ENCODE peak calls at places on chromosomes 12 and 14, in eight cellular contexts. C is AG10803; M is H9; B is Ammon's horn; G is stimulated activated effector memory CD8-positive, alpha-beta T cell treated with anti-CD3 and anti-CD28 coated beads, Interleukin-12 subunit alpha, Interleukin-12 subunit beta, amount 100 ng/mL, for 72 hours; L is GM20000; X is HuH-7.5; J is progenitor cell of endocrine pancreas. W is an unnamed sample.

GRCh38 chr12:12736759-12737676 is 19.9 kb downstream of the CDKN1B start:
- DNase-seq in M (no peak), L (peak), B (no peak), C (peak), X (peak), J (no peak), G (peak), W (peak)

GRCh38 chr12:54018608-54018984 is 9.6 kb upstream of the HOXC6 start:
- DNase-seq in L (no peak), G (no peak), B (no peak), C (peak), J (no peak), M (no peak), X (no peak), W (peak)

GRCh38 chr14:90438841-90439240 is 42.0 kb downstream of the CALM1 start:
- DNase-seq in G (no peak), L (no peak), B (no peak), J (no peak), M (no peak), C (no peak), X (no peak), W (no peak)

GRCh38 chr14:104676694-104677505 is 12.5 kb upstream of the INF2 start:
- DNase-seq in B (no peak), J (no peak), G (no peak), M (no peak), C (no peak), L (peak), X (no peak), W (peak)

GRCh38 chr12:66648336-66648735 is 30.5 kb downstream of the GRIP1 start:
- DNase-seq in L (no peak), J (no peak), C (no peak), M (no peak), X (no peak), G (no peak), B (no peak), W (no peak)

GRCh38 chr14:33393895-33394405 is 455.3 kb downstream of the NPAS3 start:
- DNase-seq in G (no peak), L (no peak), M (no peak), B (no peak), C (no peak), X (no peak), J (no peak), W (no peak)

GRCh38 chr14:96245710-96246534 is 10.1 kb upstream of the BDKRB1 start:
- DNase-seq in M (no peak), J (no peak), L (no peak), G (no peak), B (no peak), C (peak), X (no peak), W (no peak)

GRCh38 chr12:5230151-5230550 is 186.5 kb downstream of the KCNA5 start:
- DNase-seq in G (no peak), X (no peak), M (no peak), B (no peak), C (peak), J (no peak), L (no peak), W (no peak)

GRCh38 chr12:118359541-118359915 is 13.2 kb downstream of the TAOK3 start:
- DNase-seq in M (no peak), C (no peak), J (no peak), X (no peak), G (no peak), L (no peak), B (no peak), W (no peak)

GRCh38 chr12:12240671-12241345 is 26.0 kb downstream of the LRP6 start:
- DNase-seq in B (peak), M (no peak), C (peak), L (no peak), G (no peak), X (peak), J (no peak), W (no peak)

GRCh38 chr12:15982071-15982470 is 70.9 kb downstream of the DERA start:
- DNase-seq in B (no peak), C (peak), J (no peak), L (no peak), G (no peak), X (no peak), M (no peak), W (no peak)

GRCh38 chr12:14408208-14408607 is 42.7 kb downstream of the ATF7IP start:
- DNase-seq in B (no peak), G (no peak), M (no peak), X (no peak), L (no peak), C (peak), J (no peak), W (peak)

GRCh38 chr12:124725099-124725498 is 138.6 kb downstream of the SCARB1 start:
- DNase-seq in B (no peak), X (no peak), C (no peak), M (no peak), J (no peak), G (no peak), L (no peak), W (no peak)

GRCh38 chr14:99378782-99379214 is 101.9 kb downstream of the SETD3 start:
- DNase-seq in B (no peak), J (no peak), L (no peak), G (no peak), C (peak), X (no peak), M (no peak), W (no peak)

GRCh38 chr12:72057330-72057911 is 118.8 kb downstream of the TPH2 start:
- DNase-seq in L (no peak), M (no peak), B (no peak), X (no peak), C (no peak), G (no peak), J (no peak), W (no peak)

GRCh38 chr14:21109377-21110260 is 8.8 kb downstream of the TMEM253 start:
- DNase-seq in B (no peak), X (no peak), J (no peak), L (peak), M (no peak), C (no peak), G (no peak), W (peak)

GRCh38 chr12:62846506-62846905 is 88.4 kb downstream of the PPM1H start:
- DNase-seq in X (no peak), J (no peak), B (no peak), C (peak), M (no peak), L (no peak), G (no peak), W (no peak)

GRCh38 chr12:1289371-1290155 is 298.5 kb downstream of the ERC1 start:
- DNase-seq in B (peak), G (no peak), M (no peak), L (no peak), X (no peak), C (no peak), J (no peak), W (no peak)

GRCh38 chr12:109459247-109459646 is 17.9 kb downstream of the KCTD10 start:
- DNase-seq in L (no peak), G (no peak), C (no peak), M (no peak), X (no peak), J (no peak), B (no peak), W (no peak)

GRCh38 chr12:116559330-116560080 is at the start of gene MAP1LC3B2:
- DNase-seq in B (peak), L (peak), M (peak), G (peak), J (no peak), X (no peak), C (peak), W (peak)